ENCODE peak calls at places on chromosome 19, in ten cellular contexts. U is neuronal stem cell; P is naive thymus-derived CD4-positive, alpha-beta T cell; B is CD8-positive, alpha-beta T cell; X is thoracic aorta; L is upper lobe of left lung; D is ascending aorta; A is heart right ventricle; W is left lung; M is prostate gland. J is an unnamed sample.

GRCh38 chr19:18611327-18612050 is 1.2 kb upstream of the TMEM59L start:
- DNase-seq in U (no peak), P (no peak), B (peak; percentile 26), X (no peak), L (no peak), D (no peak), A (no peak), W (no peak), M (no peak), J (no peak)

GRCh38 chr19:13872695-13873389 is 4.1 kb upstream of the NANOS3 start:
- DNase-seq in U (peak; percentile 75), P (no peak), B (peak; percentile 55), X (no peak), L (no peak), D (no peak), A (peak; percentile 42), W (no peak), M (no peak), J (no peak)

GRCh38 chr19:48777139-48777538 is 21.8 kb downstream of the FGF21 start:
- DNase-seq in U (no peak), P (no peak), B (no peak), X (no peak), L (no peak), D (no peak), A (no peak), W (no peak), M (no peak), J (no peak)

GRCh38 chr19:16207063-16207462 is 9.4 kb downstream of the AP1M1 start:
- DNase-seq in U (no peak), P (no peak), B (peak; percentile 3), X (no peak), L (no peak), D (no peak), A (no peak), W (no peak), M (no peak), J (no peak)

GRCh38 chr19:492091-492531 is 4.2 kb upstream of the MADCAM1 start:
- DNase-seq in U (no peak), P (no peak), B (peak; percentile 46), X (no peak), L (no peak), D (no peak), A (no peak), W (no peak), M (no peak), J (no peak)

GRCh38 chr19:30742981-30743380 is 370.8 kb downstream of the ZNF536 start:
- DNase-seq in U (no peak), P (no peak), B (no peak), X (no peak), L (no peak), D (no peak), A (no peak), W (no peak), M (no peak), J (no peak)

GRCh38 chr19:10295847-10296591 is 6.3 kb downstream of the ICAM5 start:
- DNase-seq in U (no peak), P (no peak), B (no peak), X (no peak), L (no peak), D (no peak), A (no peak), W (no peak), M (no peak), J (no peak)

GRCh38 chr19:30784850-30785459 is 412.8 kb downstream of the ZNF536 start:
- DNase-seq in U (peak; percentile 24), P (peak; percentile 44), B (peak; percentile 51), X (no peak), L (peak; percentile 49), D (no peak), A (peak; percentile 39), W (peak; percentile 43), M (peak; percentile 32), J (no peak)

GRCh38 chr19:35154535-35155406 is at the start of gene FXYD5:
- DNase-seq in U (no peak), P (peak; percentile 52), B (peak; percentile 81), X (peak; percentile 52), L (peak; percentile 79), D (peak; percentile 48), A (peak; percentile 74), W (peak; percentile 83), M (no peak), J (no peak)

GRCh38 chr19:5182811-5183210 is 157.8 kb downstream of the PTPRS start:
- DNase-seq in U (no peak), P (no peak), B (no peak), X (no peak), L (no peak), D (no peak), A (no peak), W (no peak), M (no peak), J (no peak)

GRCh38 chr19:5178051-5178450 is 162.6 kb downstream of the PTPRS start:
- DNase-seq in U (no peak), P (no peak), B (no peak), X (no peak), L (no peak), D (no peak), A (no peak), W (no peak), M (no peak), J (no peak)

GRCh38 chr19:5183616-5184015 is 157.0 kb downstream of the PTPRS start:
- DNase-seq in U (no peak), P (no peak), B (no peak), X (no peak), L (no peak), D (no peak), A (no peak), W (no peak), M (no peak), J (no peak)

GRCh38 chr19:5181331-5181730 is 159.3 kb downstream of the PTPRS start:
- DNase-seq in U (no peak), P (no peak), B (no peak), X (no peak), L (no peak), D (no peak), A (no peak), W (no peak), M (no peak), J (no peak)

GRCh38 chr19:5178841-5179625 is 161.6 kb downstream of the PTPRS start:
- DNase-seq in U (no peak), P (no peak), B (no peak), X (no peak), L (no peak), D (no peak), A (no peak), W (no peak), M (no peak), J (no peak)
- H3K27ac ChIP-seq in U (no peak overlapping the region), P (no peak overlapping the region), B (no peak overlapping the region), X (no peak overlapping the region), L (no peak overlapping the region), D (no peak overlapping the region), A (no peak overlapping the region), W (no peak overlapping the region), M (no peak overlapping the region), J (no peak overlapping the region)

DNA sequence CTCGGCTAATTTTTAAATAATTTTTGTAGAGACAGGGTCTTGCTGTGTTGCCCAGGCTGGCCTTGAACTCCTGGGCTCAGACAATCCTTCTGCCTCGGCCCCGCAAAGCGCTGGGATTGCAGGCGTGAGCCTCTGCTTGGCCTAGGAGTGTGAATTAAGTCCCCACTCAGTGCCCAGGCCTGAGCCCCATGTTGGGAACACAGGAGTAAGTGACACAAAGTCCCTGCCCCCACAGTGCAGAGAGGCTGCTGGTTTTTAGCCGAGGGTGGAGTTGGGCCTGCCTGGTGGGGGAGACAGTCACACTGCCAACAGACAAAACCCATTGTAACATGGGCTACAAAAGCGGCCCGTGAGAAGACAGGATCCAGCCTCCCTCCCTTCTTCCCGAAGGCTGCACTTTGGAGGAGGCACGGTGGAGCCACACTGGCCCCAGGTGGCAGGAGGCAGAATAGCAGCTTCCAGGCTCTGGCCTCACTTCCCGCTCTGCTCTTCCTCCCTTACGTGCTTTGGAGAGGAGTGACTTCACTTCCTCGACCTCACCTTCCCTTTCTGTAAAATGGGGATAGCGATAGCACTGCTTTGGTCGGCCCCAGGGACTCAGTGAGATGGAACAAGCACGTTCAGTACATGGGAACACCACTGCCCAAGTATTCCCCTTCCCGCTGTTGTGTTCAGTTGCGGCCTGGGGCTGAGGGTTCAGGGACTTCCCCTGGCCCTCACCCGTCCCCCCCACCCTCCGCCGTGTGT is 15.2 kb upstream of the EHD2 start:
- DNase-seq in U (peak; percentile 80), P (peak; percentile 41), B (peak; percentile 51), X (no peak), L (peak; percentile 77), D (no peak), A (peak; percentile 75), W (peak; percentile 68), M (peak; percentile 73), J (peak; percentile 77)
- H3K27ac ChIP-seq in U (peak overlapping the region; percentile 71), P (no peak overlapping the region), B (no peak overlapping the region), X (peak overlapping the region; percentile 11), L (peak overlapping the region; percentile 22), D (no peak overlapping the region), A (peak overlapping the region; percentile 32), W (no peak overlapping the region), M (peak overlapping the region; percentile 61), J (peak overlapping the region; percentile 81)

GRCh38 chr19:41883821-41884733 is 1.1 kb downstream of the ARHGEF1 start:
- DNase-seq in U (peak; percentile 90), P (peak; percentile 75), B (peak; percentile 90), X (peak; percentile 67), L (peak; percentile 97), D (peak; percentile 84), A (peak; percentile 95), W (peak; percentile 96), M (peak; percentile 95), J (peak; percentile 87)
- H3K27ac ChIP-seq in U (no peak overlapping the region), P (peak overlapping the region; percentile 84), B (peak overlapping the region; percentile 90), X (peak overlapping the region; percentile 71), L (peak overlapping the region; percentile 98), D (no peak overlapping the region), A (peak overlapping the region; percentile 94), W (peak overlapping the region; percentile 94), M (peak overlapping the region; percentile 75), J (peak overlapping the region; percentile 82)

DNA sequence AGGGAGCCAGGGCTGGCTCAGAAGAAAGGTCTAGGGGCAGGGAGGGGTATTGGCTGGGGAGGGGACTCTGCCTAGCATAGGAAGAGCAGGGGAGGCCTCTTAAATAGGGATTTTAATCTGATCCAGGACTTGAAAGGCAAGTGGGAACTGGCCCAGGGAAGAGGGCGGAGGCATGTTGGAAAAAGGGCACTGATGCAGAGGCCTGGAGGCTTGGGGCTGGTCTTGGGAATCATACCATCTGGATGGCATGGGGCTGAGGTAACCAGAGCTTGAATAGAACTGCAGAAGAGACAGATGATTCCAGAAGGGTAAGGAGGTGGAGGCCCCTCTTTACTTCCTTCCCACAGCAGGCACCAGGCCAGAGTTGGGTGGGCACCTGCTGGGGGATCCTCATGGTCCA is 29.1 kb downstream of the CERS4 start:
- DNase-seq in U (no peak), P (no peak), B (no peak), X (no peak), L (no peak), D (no peak), A (no peak), W (no peak), M (no peak), J (no peak)
- H3K27ac ChIP-seq in U (peak overlapping the region; percentile 64), P (no peak overlapping the region), B (no peak overlapping the region), X (no peak overlapping the region), L (no peak overlapping the region), D (no peak overlapping the region), A (peak overlapping the region; percentile 88), W (no peak overlapping the region), M (no peak overlapping the region), J (peak overlapping the region; percentile 58)